ENCODE peak calls at places on chromosomes 13 and 19, in five cellular contexts. One of them, this sample, is unnamed.
A peak's percentile ranks its signal among the peaks of the same experiment; 100 is the strongest.

GRCh38 chr13:51518847-51519246 is 65.4 kb upstream of the WDFY2 start:
- DNase-seq in GM23248: peak; percentile 91
- DNase-seq in SK-N-SH: no peak
- DNase-seq in fibroblast of lung: peak; percentile 44
- DNase-seq in H1: no peak
- DNase-seq in this sample: peak; percentile 23

GRCh38 chr13:112454648-112455334 is 78.6 kb downstream of the SPACA7 start:
- DNase-seq in GM23248: no peak
- DNase-seq in SK-N-SH: no peak
- DNase-seq in fibroblast of lung: no peak
- DNase-seq in H1: peak; percentile 24
- DNase-seq in this sample: no peak

GRCh38 chr19:3365093-3365446 is 1.3 kb upstream of the NFIC start:
- DNase-seq in fibroblast of lung: no peak
- DNase-seq in H1: no peak
- DNase-seq in SK-N-SH: no peak
- DNase-seq in GM23248: no peak
- DNase-seq in this sample: no peak

GRCh38 chr13:26484196-26484595 is 73.3 kb upstream of the WASF3 start:
- DNase-seq in SK-N-SH: no peak
- DNase-seq in GM23248: no peak
- DNase-seq in fibroblast of lung: no peak
- DNase-seq in H1: no peak
- DNase-seq in this sample: no peak

GRCh38 chr19:44846455-44847143 is 502 bp downstream of the NECTIN2 start:
- DNase-seq in H1: peak; percentile 95
- DNase-seq in fibroblast of lung: peak; percentile 61
- DNase-seq in GM23248: peak; percentile 44
- DNase-seq in SK-N-SH: peak; percentile 48
- DNase-seq in this sample: peak; percentile 44

GRCh38 chr13:30802501-30802900 is 67.2 kb downstream of the ALOX5AP start:
- DNase-seq in H1: no peak
- DNase-seq in fibroblast of lung: no peak
- DNase-seq in SK-N-SH: no peak
- DNase-seq in GM23248: no peak
- DNase-seq in this sample: no peak

GRCh38 chr13:37143901-37144300 is 38.4 kb upstream of the CSNK1A1L start:
- DNase-seq in fibroblast of lung: peak; percentile 90
- DNase-seq in SK-N-SH: no peak
- DNase-seq in GM23248: peak; percentile 48
- DNase-seq in H1: no peak
- DNase-seq in this sample: peak; percentile 89

GRCh38 chr13:42420304-42420703 is 148.4 kb downstream of the AKAP11 start:
- DNase-seq in H1: no peak
- DNase-seq in GM23248: no peak
- DNase-seq in SK-N-SH: no peak
- DNase-seq in fibroblast of lung: no peak
- DNase-seq in this sample: no peak

GRCh38 chr19:10110076-10110971 is 1.2 kb upstream of the P2RY11 start:
- DNase-seq in GM23248: no peak
- DNase-seq in H1: no peak
- DNase-seq in fibroblast of lung: no peak
- DNase-seq in SK-N-SH: peak; percentile 19
- DNase-seq in this sample: no peak

GRCh38 chr19:58374200-58374599 is 6.6 kb downstream of the ZNF837 start:
- DNase-seq in SK-N-SH: no peak
- DNase-seq in H1: no peak
- DNase-seq in fibroblast of lung: no peak
- DNase-seq in GM23248: peak; percentile 40
- DNase-seq in this sample: no peak

GRCh38 chr13:48859168-48860105 is 116.3 kb upstream of the FNDC3A start:
- DNase-seq in GM23248: no peak
- DNase-seq in H1: no peak
- DNase-seq in SK-N-SH: no peak
- DNase-seq in fibroblast of lung: no peak
- DNase-seq in this sample: no peak

GRCh38 chr13:39982745-39983144 is 327.3 kb downstream of the COG6 start:
- DNase-seq in SK-N-SH: no peak
- DNase-seq in GM23248: no peak
- DNase-seq in fibroblast of lung: no peak
- DNase-seq in H1: no peak
- DNase-seq in this sample: no peak

GRCh38 chr13:72104656-72105180 is 237.7 kb upstream of the DACH1 start:
- DNase-seq in fibroblast of lung: peak; percentile 73
- DNase-seq in SK-N-SH: no peak
- DNase-seq in GM23248: no peak
- DNase-seq in H1: no peak
- DNase-seq in this sample: peak; percentile 68

GRCh38 chr19:41871573-41872383 is 5.3 kb upstream of the CD79A start:
- DNase-seq in SK-N-SH: peak; percentile 19
- DNase-seq in fibroblast of lung: no peak
- DNase-seq in H1: no peak
- DNase-seq in GM23248: no peak
- DNase-seq in this sample: no peak

GRCh38 chr19:18764591-18765051 is 26.5 kb downstream of the COMP start:
- DNase-seq in SK-N-SH: no peak
- DNase-seq in fibroblast of lung: peak; percentile 37
- DNase-seq in H1: no peak
- DNase-seq in GM23248: peak; percentile 83
- DNase-seq in this sample: no peak

GRCh38 chr13:84668637-84669036 is 786.4 kb upstream of the SLITRK1 start:
- DNase-seq in fibroblast of lung: no peak
- DNase-seq in SK-N-SH: no peak
- DNase-seq in H1: no peak
- DNase-seq in GM23248: no peak
- DNase-seq in this sample: no peak

DNA sequence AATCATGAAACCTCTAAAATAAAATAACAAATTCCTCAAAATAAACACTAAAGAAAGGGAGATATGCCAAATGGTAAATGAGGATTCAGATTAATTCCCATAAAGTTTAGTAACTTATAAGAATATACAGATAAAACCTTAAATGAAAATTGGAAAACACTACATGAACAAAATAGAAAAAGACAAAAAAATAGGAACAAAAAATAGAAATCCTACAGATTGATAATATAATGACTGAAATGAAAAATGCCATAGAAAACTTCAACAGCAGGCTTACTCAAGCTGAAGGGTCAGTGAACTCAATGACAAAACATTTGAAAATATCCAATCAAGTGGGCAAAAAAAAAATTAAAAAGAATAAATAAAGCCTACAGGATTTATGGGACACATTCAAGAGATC is 1784.8 kb downstream of the PCDH9 start:
- DNase-seq in H1: no peak
- DNase-seq in SK-N-SH: no peak
- DNase-seq in GM23248: no peak
- DNase-seq in fibroblast of lung: no peak
- DNase-seq in this sample: no peak
- H3K79me2 ChIP-seq in H1: no peaks in the 10 kb centered on the region
- H3K79me2 ChIP-seq in SK-N-SH: no peaks in the 10 kb centered on the region
- H3K79me2 ChIP-seq in GM23248: no peaks in the 10 kb centered on the region
- H3K79me2 ChIP-seq in fibroblast of lung: no peaks in the 10 kb centered on the region
- H3K79me2 ChIP-seq in this sample: no peaks in the 10 kb centered on the region

GRCh38 chr19:5893296-5893903 is 10.2 kb downstream of the NDUFA11 start:
- DNase-seq in fibroblast of lung: no peak
- DNase-seq in GM23248: no peak
- DNase-seq in SK-N-SH: no peak
- DNase-seq in H1: no peak
- DNase-seq in this sample: no peak

GRCh38 chr19:5892772-5893275 is 10.8 kb downstream of the NDUFA11 start:
- DNase-seq in fibroblast of lung: no peak
- DNase-seq in GM23248: no peak
- DNase-seq in SK-N-SH: no peak
- DNase-seq in H1: no peak
- DNase-seq in this sample: no peak

GRCh38 chr19:5893907-5894703 is 9.5 kb downstream of the NDUFA11 start:
- DNase-seq in GM23248: no peak
- DNase-seq in H1: no peak
- DNase-seq in fibroblast of lung: no peak
- DNase-seq in SK-N-SH: peak; percentile 94
- DNase-seq in this sample: no peak

GRCh38 chr19:5891572-5891937 is 12.0 kb downstream of the NDUFA11 start:
- DNase-seq in H1: no peak
- DNase-seq in GM23248: no peak
- DNase-seq in SK-N-SH: peak; percentile 41
- DNase-seq in fibroblast of lung: no peak
- DNase-seq in this sample: no peak

GRCh38 chr19:5891938-5892771 is 11.4 kb downstream of the NDUFA11 start:
- DNase-seq in H1: peak; percentile 70
- DNase-seq in GM23248: peak; percentile 67
- DNase-seq in SK-N-SH: peak; percentile 83
- DNase-seq in fibroblast of lung: peak; percentile 39
- DNase-seq in this sample: peak; percentile 15
- H3K4me2 ChIP-seq in H1: no peak overlapping the region
- H3K4me2 ChIP-seq in GM23248: no peak overlapping the region
- H3K4me2 ChIP-seq in SK-N-SH: no peak overlapping the region
- H3K4me2 ChIP-seq in fibroblast of lung: no peak overlapping the region
- H3K4me2 ChIP-seq in this sample: peak overlapping the region; percentile 46

GRCh38 chr19:33890569-33890968 is 93.9 kb downstream of the KCTD15 start:
- DNase-seq in fibroblast of lung: no peak
- DNase-seq in GM23248: no peak
- DNase-seq in SK-N-SH: no peak
- DNase-seq in H1: no peak
- DNase-seq in this sample: no peak
- H3K4me3 ChIP-seq in fibroblast of lung: no peak overlapping the region
- H3K4me3 ChIP-seq in GM23248: no peak overlapping the region
- H3K4me3 ChIP-seq in SK-N-SH: no peak overlapping the region
- H3K4me3 ChIP-seq in H1: no peak overlapping the region
- H3K4me3 ChIP-seq in this sample: no peak overlapping the region

GRCh38 chr13:50065712-50066111 is 50.5 kb downstream of the KCNRG start:
- DNase-seq in SK-N-SH: no peak
- DNase-seq in GM23248: no peak
- DNase-seq in H1: no peak
- DNase-seq in fibroblast of lung: no peak
- DNase-seq in this sample: no peak
- H3K79me2 ChIP-seq in SK-N-SH: peaks cover 95% of the 10 kb centered on the region
- H3K79me2 ChIP-seq in GM23248: peaks cover 89% of the 10 kb centered on the region
- H3K79me2 ChIP-seq in H1: no peaks in the 10 kb centered on the region
- H3K79me2 ChIP-seq in fibroblast of lung: peaks cover 80% of the 10 kb centered on the region
- H3K79me2 ChIP-seq in this sample: peaks cover 90% of the 10 kb centered on the region

This sample was measured in astrocyte.